ENCODE peak calls at places on chromosomes 1 and 21, in five cellular contexts. One of them, this sample, is unnamed.

GRCh38 chr1:108016451-108016920 is 51.5 kb upstream of the VAV3 start:
- DNase-seq in fibroblast of lung: peak; percentile 98
- DNase-seq in stomach: no peak
- DNase-seq in right atrium auricular region: no peak
- DNase-seq in heart right ventricle: no peak
- DNase-seq in this sample: peak; percentile 88

GRCh38 chr1:59692591-59692990 is 122.2 kb upstream of the HOOK1 start:
- DNase-seq in fibroblast of lung: peak; percentile 95
- DNase-seq in stomach: no peak
- DNase-seq in right atrium auricular region: no peak
- DNase-seq in heart right ventricle: no peak
- DNase-seq in this sample: no peak

GRCh38 chr21:27476696-27477095 is 509.8 kb upstream of the ADAMTS5 start:
- DNase-seq in fibroblast of lung: peak; percentile 11
- DNase-seq in stomach: no peak
- DNase-seq in right atrium auricular region: no peak
- DNase-seq in heart right ventricle: no peak
- DNase-seq in this sample: no peak

GRCh38 chr1:25619101-25619890 is 2.7 kb downstream of the MAN1C1 start:
- DNase-seq in fibroblast of lung: no peak
- DNase-seq in stomach: no peak
- DNase-seq in right atrium auricular region: no peak
- DNase-seq in heart right ventricle: peak; percentile 42
- DNase-seq in this sample: no peak

GRCh38 chr1:152970495-152970894 is at the start of gene SPRR4:
- DNase-seq in fibroblast of lung: no peak
- DNase-seq in stomach: no peak
- DNase-seq in right atrium auricular region: no peak
- DNase-seq in heart right ventricle: no peak
- DNase-seq in this sample: no peak

GRCh38 chr1:201206152-201206551 is 15.5 kb downstream of the IGFN1 start:
- DNase-seq in fibroblast of lung: no peak
- DNase-seq in stomach: no peak
- DNase-seq in right atrium auricular region: no peak
- DNase-seq in heart right ventricle: no peak
- DNase-seq in this sample: no peak

GRCh38 chr21:17925900-17926299 is 106.7 kb upstream of the C21orf91 start:
- DNase-seq in fibroblast of lung: peak; percentile 27
- DNase-seq in stomach: no peak
- DNase-seq in right atrium auricular region: no peak
- DNase-seq in heart right ventricle: no peak
- DNase-seq in this sample: peak; percentile 26

GRCh38 chr1:30747028-30748008 is 10.3 kb downstream of the LAPTM5 start:
- DNase-seq in fibroblast of lung: no peak
- DNase-seq in stomach: no peak
- DNase-seq in right atrium auricular region: no peak
- DNase-seq in heart right ventricle: no peak
- DNase-seq in this sample: no peak

GRCh38 chr1:200081151-200081981 is 53.9 kb downstream of the NR5A2 start:
- DNase-seq in fibroblast of lung: peak; percentile 32
- DNase-seq in stomach: no peak
- DNase-seq in right atrium auricular region: no peak
- DNase-seq in heart right ventricle: no peak
- DNase-seq in this sample: no peak

GRCh38 chr1:52662645-52663313 is 29.8 kb downstream of the SHISAL2A start:
- DNase-seq in fibroblast of lung: peak; percentile 44
- DNase-seq in stomach: no peak
- DNase-seq in right atrium auricular region: no peak
- DNase-seq in heart right ventricle: no peak
- DNase-seq in this sample: peak; percentile 75

GRCh38 chr21:33682992-33683627 is 40.8 kb downstream of the ITSN1 start:
- DNase-seq in fibroblast of lung: peak; percentile 99
- DNase-seq in stomach: no peak
- DNase-seq in right atrium auricular region: no peak
- DNase-seq in heart right ventricle: no peak
- DNase-seq in this sample: peak; percentile 98

GRCh38 chr1:104100079-104100478 is 350.4 kb downstream of the AMY1C start:
- DNase-seq in fibroblast of lung: no peak
- DNase-seq in stomach: no peak
- DNase-seq in right atrium auricular region: no peak
- DNase-seq in heart right ventricle: no peak
- DNase-seq in this sample: no peak

GRCh38 chr21:41873426-41873825 is 5.7 kb downstream of the PRDM15 start:
- DNase-seq in fibroblast of lung: no peak
- DNase-seq in stomach: no peak
- DNase-seq in right atrium auricular region: no peak
- DNase-seq in heart right ventricle: no peak
- DNase-seq in this sample: no peak

GRCh38 chr1:77514871-77515776 is 167.3 kb downstream of the ZZZ3 start:
- DNase-seq in fibroblast of lung: peak; percentile 71
- DNase-seq in stomach: no peak
- DNase-seq in right atrium auricular region: no peak
- DNase-seq in heart right ventricle: peak; percentile 36
- DNase-seq in this sample: no peak

GRCh38 chr1:86515597-86515996 is 31.3 kb upstream of the CLCA4 start:
- DNase-seq in fibroblast of lung: no peak
- DNase-seq in stomach: no peak
- DNase-seq in right atrium auricular region: no peak
- DNase-seq in heart right ventricle: no peak
- DNase-seq in this sample: no peak

GRCh38 chr1:206706298-206706791 is 21.6 kb downstream of the MAPKAPK2 start:
- DNase-seq in fibroblast of lung: peak; percentile 96
- DNase-seq in stomach: no peak
- DNase-seq in right atrium auricular region: peak; percentile 75
- DNase-seq in heart right ventricle: peak; percentile 37
- DNase-seq in this sample: no peak

GRCh38 chr1:113576271-113576670 is 183.0 kb downstream of the PHTF1 start:
- DNase-seq in fibroblast of lung: no peak
- DNase-seq in stomach: no peak
- DNase-seq in right atrium auricular region: no peak
- DNase-seq in heart right ventricle: no peak
- DNase-seq in this sample: no peak

GRCh38 chr21:34630536-34631143 is 15.7 kb upstream of the RCAN1 start:
- DNase-seq in fibroblast of lung: peak; percentile 32
- DNase-seq in stomach: no peak
- DNase-seq in right atrium auricular region: no peak
- DNase-seq in heart right ventricle: no peak
- DNase-seq in this sample: peak; percentile 23

GRCh38 chr1:94579876-94580294 is 38.3 kb upstream of the F3 start:
- DNase-seq in fibroblast of lung: peak; percentile 97
- DNase-seq in stomach: no peak
- DNase-seq in right atrium auricular region: no peak
- DNase-seq in heart right ventricle: no peak
- DNase-seq in this sample: peak; percentile 94

GRCh38 chr1:31372961-31373896 is at the start of gene FABP3:
- DNase-seq in fibroblast of lung: peak; percentile 59
- DNase-seq in stomach: peak; percentile 81
- DNase-seq in right atrium auricular region: peak; percentile 91
- DNase-seq in heart right ventricle: peak; percentile 82
- DNase-seq in this sample: peak; percentile 39

DNA sequence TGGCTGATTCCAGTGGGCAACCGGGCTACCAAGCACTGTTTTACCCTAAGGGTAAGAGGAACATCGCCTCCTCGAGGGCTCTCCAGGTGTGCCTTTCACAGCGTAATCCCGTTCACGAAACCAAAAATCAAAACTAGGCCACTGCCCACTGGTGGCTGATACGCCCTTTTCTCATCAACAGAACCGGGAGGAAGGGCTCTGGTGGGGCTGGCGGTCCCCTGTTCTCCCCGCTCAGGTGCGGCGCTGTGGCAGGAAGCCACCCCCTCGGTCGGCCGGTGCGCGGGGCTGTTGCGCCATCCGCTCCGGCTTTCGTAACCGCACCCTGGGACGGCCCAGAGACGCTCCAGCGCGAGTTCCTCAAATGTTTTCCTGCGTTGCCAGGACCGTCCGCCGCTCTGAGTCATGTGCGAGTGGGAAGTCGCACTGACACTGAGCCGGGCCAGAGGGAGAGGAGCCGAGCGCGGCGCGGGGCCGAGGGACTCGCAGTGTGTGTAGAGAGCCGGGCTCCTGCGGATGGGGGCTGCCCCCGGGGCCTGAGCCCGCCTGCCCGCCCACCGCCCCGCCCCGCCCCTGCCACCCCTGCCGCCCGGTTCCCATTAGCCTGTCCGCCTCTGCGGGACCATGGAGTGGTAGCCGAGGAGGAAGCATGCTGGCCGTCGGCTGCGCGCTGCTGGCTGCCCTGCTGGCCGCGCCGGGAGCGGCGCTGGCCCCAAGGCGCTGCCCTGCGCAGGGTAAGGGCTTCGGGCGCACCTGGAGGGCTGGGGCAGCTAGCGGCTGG is at the start of gene IL6R:
- DNase-seq in fibroblast of lung: peak; percentile 91
- DNase-seq in stomach: peak; percentile 91
- DNase-seq in right atrium auricular region: peak; percentile 98
- DNase-seq in heart right ventricle: peak; percentile 91
- DNase-seq in this sample: peak; percentile 66
- TF ChIP-seq CTCF in fibroblast of lung: peak; percentile 9
- TF ChIP-seq CTCF in stomach: peak; percentile 67
- TF ChIP-seq CTCF in right atrium auricular region: peak; percentile 78
- TF ChIP-seq CTCF in heart right ventricle: peak; percentile 51
- TF ChIP-seq CTCF in this sample: peak; percentile 96

DNA sequence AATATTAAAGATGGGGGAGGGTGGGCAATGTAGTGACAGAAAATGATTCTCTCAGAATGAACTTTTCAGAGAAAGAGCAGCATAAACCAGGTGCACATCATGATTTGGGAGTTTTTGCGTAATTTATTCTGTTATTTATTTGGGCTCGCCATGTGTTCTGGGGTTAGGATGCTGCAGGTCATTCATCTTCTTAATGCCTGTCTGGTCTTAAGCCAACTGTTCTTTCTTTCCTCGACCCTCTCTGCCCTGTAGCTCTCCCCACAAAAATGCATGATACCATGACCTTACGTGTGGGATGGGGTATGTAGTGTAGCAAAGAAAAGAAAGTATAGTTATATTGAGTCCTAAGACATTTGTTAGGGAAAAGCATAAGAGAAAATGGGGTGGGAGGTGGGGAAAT is 12.3 kb upstream of the TARS2 start:
- DNase-seq in fibroblast of lung: no peak
- DNase-seq in stomach: no peak
- DNase-seq in right atrium auricular region: no peak
- DNase-seq in heart right ventricle: no peak
- DNase-seq in this sample: no peak
- H3K4me1 ChIP-seq in fibroblast of lung: peaks cover 4% of the 10 kb centered on the region
- H3K4me1 ChIP-seq in stomach: peaks cover 35% of the 10 kb centered on the region
- H3K4me1 ChIP-seq in right atrium auricular region: no peaks in the 10 kb centered on the region
- H3K4me1 ChIP-seq in heart right ventricle: peaks cover 6% of the 10 kb centered on the region
- H3K4me1 ChIP-seq in this sample: peaks cover 15% of the 10 kb centered on the region

GRCh38 chr1:151221616-151222015 is 23.3 kb downstream of the PIP5K1A start:
- DNase-seq in fibroblast of lung: no peak
- DNase-seq in stomach: no peak
- DNase-seq in right atrium auricular region: no peak
- DNase-seq in heart right ventricle: no peak
- DNase-seq in this sample: no peak

GRCh38 chr1:151222130-151222529 is 23.8 kb downstream of the PIP5K1A start:
- DNase-seq in fibroblast of lung: peak; percentile 14
- DNase-seq in stomach: no peak
- DNase-seq in right atrium auricular region: no peak
- DNase-seq in heart right ventricle: no peak
- DNase-seq in this sample: no peak
- H3K27ac ChIP-seq in fibroblast of lung: no peak overlapping the region
- H3K27ac ChIP-seq in stomach: no peak overlapping the region
- H3K27ac ChIP-seq in right atrium auricular region: no peak overlapping the region
- H3K27ac ChIP-seq in heart right ventricle: no peak overlapping the region
- H3K27ac ChIP-seq in this sample: no peak overlapping the region

GRCh38 chr1:215251428-215251827 is 168.9 kb downstream of the KCNK2 start:
- DNase-seq in fibroblast of lung: no peak
- DNase-seq in stomach: no peak
- DNase-seq in right atrium auricular region: no peak
- DNase-seq in heart right ventricle: no peak
- DNase-seq in this sample: no peak
- TF ChIP-seq CTCF in fibroblast of lung: no peak
- TF ChIP-seq CTCF in stomach: no peak
- TF ChIP-seq CTCF in right atrium auricular region: no peak
- TF ChIP-seq CTCF in heart right ventricle: no peak
- TF ChIP-seq CTCF in this sample: no peak

This sample was measured in foreskin keratinocyte.